ENCODE peak calls at places on chromosome 14, in five cellular contexts. H, C, P, T and A are unnamed samples.

GRCh38 chr14:33184587-33184986 is 245.9 kb downstream of the NPAS3 start:
- DNase-seq in H (no peak), T (no peak), C (no peak), P (no peak), A (no peak)

GRCh38 chr14:43793579-43793978 is 713.5 kb downstream of the FSCB start:
- DNase-seq in P (no peak), H (no peak), C (no peak), T (no peak), A (no peak)

GRCh38 chr14:34536951-34537676 is 2.4 kb downstream of the EAPP start:
- DNase-seq in H (no peak), C (no peak), P (no peak), T (no peak), A (no peak)

GRCh38 chr14:102249041-102249440 is 55.9 kb downstream of the MOK start:
- DNase-seq in P (no peak), H (no peak), T (no peak), C (no peak), A (peak; percentile 69)

GRCh38 chr14:50318031-50318626 is 6.0 kb downstream of the DMAC2L start:
- DNase-seq in H (no peak), C (no peak), T (no peak), P (no peak), A (no peak)

GRCh38 chr14:31336646-31337045 is 83.7 kb downstream of the HEATR5A start:
- DNase-seq in P (no peak), T (no peak), H (no peak), C (no peak), A (no peak)

GRCh38 chr14:69501362-69501964 is 16.9 kb downstream of the PLEKHD1 start:
- DNase-seq in C (no peak), H (no peak), T (no peak), P (no peak), A (no peak)

GRCh38 chr14:74038015-74038859 is 19.1 kb downstream of the BBOF1 start:
- DNase-seq in C (no peak), H (no peak), P (no peak), T (peak; percentile 12), A (peak; percentile 6)

GRCh38 chr14:45249847-45250575 is 3.0 kb downstream of the MIS18BP1 start:
- DNase-seq in T (no peak), H (peak; percentile 20), C (no peak), P (no peak), A (no peak)

GRCh38 chr14:77290705-77291104 is 19.7 kb upstream of the NGB start:
- DNase-seq in T (no peak), H (no peak), C (no peak), P (no peak), A (no peak)

GRCh38 chr14:53956427-53957201 is at the start of gene BMP4:
- DNase-seq in C (peak; percentile 33), T (no peak), P (peak; percentile 92), H (peak; percentile 89), A (no peak)

GRCh38 chr14:24428628-24429394 is 657 bp downstream of the CBLN3 start:
- DNase-seq in C (no peak), T (no peak), H (peak; percentile 16), P (peak; percentile 55), A (no peak)

GRCh38 chr14:26738571-26738970 is 140.7 kb upstream of the NOVA1 start:
- DNase-seq in P (no peak), C (no peak), T (no peak), H (no peak), A (no peak)

GRCh38 chr14:99691111-99691885 is 7.2 kb downstream of the CYP46A1 start:
- DNase-seq in P (no peak), T (no peak), C (no peak), H (no peak), A (no peak)

GRCh38 chr14:32021341-32021740 is 55.8 kb upstream of the ARHGAP5 start:
- DNase-seq in C (no peak), P (no peak), T (no peak), H (no peak), A (no peak)

GRCh38 chr14:52031781-52032180 is 37.1 kb downstream of the NID2 start:
- DNase-seq in C (peak; percentile 63), H (no peak), P (no peak), T (no peak), A (no peak)

GRCh38 chr14:63214417-63215196 is 10.4 kb downstream of the RHOJ start:
- DNase-seq in T (no peak), H (no peak), C (no peak), P (no peak), A (no peak)
- TF ChIP-seq POLR2A in T (no peak), H (no peak), C (no peak), P (no peak), A (no peak)

GRCh38 chr14:66507722-66508546 is at the start of gene GPHN:
- DNase-seq in C (peak; percentile 95), H (peak; percentile 94), P (peak; percentile 91), T (peak; percentile 74), A (peak; percentile 76)
- TF ChIP-seq POLR2A in C (peak; percentile 89), H (no peak), P (peak; percentile 41), T (peak; percentile 85), A (peak; percentile 83)

GRCh38 chr14:60125918-60126317 is 34.2 kb downstream of the PCNX4 start:
- DNase-seq in H (no peak), P (no peak), T (no peak), C (no peak), A (no peak)
- TF ChIP-seq POLR2A in H (no peak), P (no peak), T (no peak), C (no peak), A (no peak)

GRCh38 chr14:92108345-92109254 is 2.2 kb upstream of the ATXN3 start:
- DNase-seq in H (no peak), P (no peak), C (no peak), T (peak; percentile 13), A (no peak)
- TF ChIP-seq POLR2A in H (no peak), P (no peak), C (no peak), T (no peak), A (no peak)

DNA sequence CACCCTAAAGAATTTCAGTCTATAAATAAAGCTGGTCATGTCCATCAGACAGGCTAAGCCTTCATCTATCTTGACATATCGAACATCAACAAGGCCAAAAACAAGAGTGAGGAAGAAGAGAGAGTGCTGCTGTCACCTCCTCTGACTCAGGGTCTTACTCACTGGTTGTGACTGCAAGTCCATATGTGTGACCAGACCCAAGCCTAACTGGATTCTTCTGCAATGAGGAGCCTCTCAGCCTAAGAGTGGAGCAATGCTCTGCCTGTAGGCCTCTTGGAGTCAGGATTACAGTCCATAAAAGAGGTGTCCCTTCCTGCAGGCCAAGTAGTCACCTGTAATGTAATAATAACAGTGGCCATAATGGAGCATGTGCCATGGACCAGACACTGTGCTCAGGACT is 121.2 kb upstream of the SLC35F4 start:
- DNase-seq in P (no peak), H (no peak), C (no peak), T (no peak), A (no peak)
- TF ChIP-seq POLR2A in P (no peak), H (no peak), C (no peak), T (no peak), A (no peak)

GRCh38 chr14:75979641-75980422 is 2.0 kb downstream of the TGFB3 start:
- DNase-seq in P (peak; percentile 36), H (peak; percentile 16), T (no peak), C (peak; percentile 16), A (no peak)

GRCh38 chr14:75980856-75981255 is 939 bp downstream of the TGFB3 start:
- DNase-seq in H (no peak), T (no peak), C (peak; percentile 52), P (peak; percentile 42), A (no peak)

GRCh38 chr14:75981426-75981825 is 369 bp downstream of the TGFB3 start:
- DNase-seq in H (peak; percentile 24), T (peak; percentile 69), P (peak; percentile 39), C (peak; percentile 33), A (peak; percentile 17)

GRCh38 chr14:75982724-75983358 is 1.0 kb upstream of the TGFB3 start:
- DNase-seq in H (peak; percentile 23), P (peak; percentile 85), T (no peak), C (peak; percentile 83), A (peak; percentile 47)

DNA sequence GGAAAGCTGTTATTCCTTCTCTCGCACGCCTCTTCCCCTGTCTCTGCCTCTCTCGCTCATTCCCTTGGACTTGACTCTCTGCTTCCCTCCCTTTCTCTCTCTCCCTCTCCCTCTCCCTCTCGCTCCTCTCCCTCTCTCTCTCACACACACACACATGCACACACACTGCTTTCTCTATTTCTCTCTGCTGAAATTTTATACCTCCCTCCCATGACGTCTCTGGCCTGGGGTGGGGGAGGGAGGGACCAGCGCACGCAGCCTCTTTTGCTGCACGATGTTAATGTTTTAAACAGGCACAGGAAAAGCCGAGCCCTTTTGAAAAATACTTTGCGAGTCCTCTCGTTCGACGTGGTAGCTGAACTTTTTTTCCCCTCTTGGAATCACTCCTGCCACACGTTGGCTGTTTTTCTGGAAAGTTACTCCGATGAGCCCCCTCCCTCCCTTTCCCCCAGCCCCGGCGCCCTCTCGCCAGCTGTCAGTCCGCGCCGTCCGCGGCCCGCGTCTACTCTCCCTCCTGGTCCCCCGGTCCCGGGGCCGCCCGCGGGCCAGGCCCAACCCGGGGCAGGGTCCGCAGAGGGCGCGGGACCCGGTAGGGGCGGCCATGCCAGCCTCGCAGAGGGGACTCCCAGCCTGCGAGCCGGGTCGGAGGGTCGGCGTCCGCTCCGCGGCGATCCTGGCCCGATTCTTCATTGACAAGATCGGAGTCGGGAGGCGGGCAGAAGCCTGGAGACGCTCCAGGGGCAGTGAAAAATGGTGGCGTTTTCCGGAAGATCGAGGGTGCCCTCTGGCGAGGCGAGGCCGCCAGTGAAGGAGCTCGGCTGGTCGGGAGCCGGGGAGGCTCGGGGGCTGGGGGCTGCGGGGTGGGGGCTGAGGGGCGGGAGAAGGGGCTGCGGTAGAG is at the start of gene TGFB3:
- DNase-seq in H (peak; percentile 79), P (peak; percentile 90), T (peak; percentile 63), C (peak; percentile 87), A (peak; percentile 57)
- TF ChIP-seq POLR2A in H (no peak), P (peak; percentile 74), T (no peak), C (peak; percentile 31), A (peak; percentile 21)

DNA sequence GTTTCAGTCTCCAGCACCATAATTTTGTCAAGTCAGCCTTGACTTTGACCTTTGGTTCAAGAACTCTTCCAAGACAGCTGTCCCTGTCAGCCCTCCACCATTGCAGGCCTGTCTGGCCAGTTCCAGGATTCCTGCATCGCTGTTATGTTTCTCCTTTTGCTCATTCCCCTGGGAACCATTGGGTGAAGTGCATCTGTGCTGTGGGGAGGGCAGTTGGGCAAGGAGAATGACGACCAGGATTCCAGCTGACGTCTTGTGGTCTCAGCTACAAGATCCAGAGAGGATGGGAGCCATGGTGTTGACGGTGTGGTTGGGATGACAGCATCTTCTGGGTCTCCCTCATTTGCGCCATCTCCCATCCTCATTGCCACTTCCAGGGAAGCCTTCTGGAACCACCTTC is 45.9 kb upstream of the SLC24A4 start:
- DNase-seq in H (no peak), T (no peak), P (no peak), C (no peak), A (no peak)
- TF ChIP-seq POLR2A in H (no peak), T (no peak), P (no peak), C (no peak), A (no peak)